ENCODE peak calls at places on chromosomes 16 and 17, in nine cellular contexts. One of them, this sample, is unnamed. For H3K4me1 and H3K27me3, the result is how much of the 10 kb centered on the place peaks cover.

GRCh38 chr16:69048328-69049120 is 56.9 kb upstream of the HAS3 start:
- DNase-seq in transverse colon: no peak
- DNase-seq in tibial nerve: no peak
- DNase-seq in iPS DF 6.9: no peak
- DNase-seq in Peyer's patch: no peak
- DNase-seq in GM23338: no peak
- DNase-seq in BE2C: no peak
- DNase-seq in right cardiac atrium: no peak
- DNase-seq in adrenal gland: no peak
- DNase-seq in this sample: no peak

GRCh38 chr17:12406623-12407228 is 259.0 kb upstream of the MYOCD start:
- DNase-seq in adrenal gland: no peak
- DNase-seq in tibial nerve: no peak
- DNase-seq in right cardiac atrium: no peak
- DNase-seq in transverse colon: no peak
- DNase-seq in Peyer's patch: no peak
- DNase-seq in GM23338: no peak
- DNase-seq in BE2C: no peak
- DNase-seq in iPS DF 6.9: no peak
- DNase-seq in this sample: no peak

GRCh38 chr16:88369447-88370008 is 13.2 kb upstream of the ZNF469 start:
- DNase-seq in BE2C: no peak
- DNase-seq in tibial nerve: no peak
- DNase-seq in iPS DF 6.9: no peak
- DNase-seq in transverse colon: no peak
- DNase-seq in GM23338: no peak
- DNase-seq in right cardiac atrium: peak
- DNase-seq in Peyer's patch: no peak
- DNase-seq in adrenal gland: no peak
- DNase-seq in this sample: no peak

GRCh38 chr17:40646791-40647548 is 648 bp downstream of the SMARCE1 start:
- DNase-seq in iPS DF 6.9: no peak
- DNase-seq in tibial nerve: no peak
- DNase-seq in Peyer's patch: no peak
- DNase-seq in GM23338: peak
- DNase-seq in BE2C: peak
- DNase-seq in transverse colon: no peak
- DNase-seq in adrenal gland: no peak
- DNase-seq in right cardiac atrium: no peak
- DNase-seq in this sample: no peak

GRCh38 chr17:259341-259976 is 78.0 kb upstream of the DOC2B start:
- DNase-seq in iPS DF 6.9: no peak
- DNase-seq in transverse colon: no peak
- DNase-seq in adrenal gland: peak
- DNase-seq in Peyer's patch: no peak
- DNase-seq in tibial nerve: no peak
- DNase-seq in right cardiac atrium: no peak
- DNase-seq in GM23338: peak
- DNase-seq in BE2C: no peak
- DNase-seq in this sample: no peak

GRCh38 chr17:36151891-36152638 is 24.4 kb downstream of the TBC1D3B start:
- DNase-seq in tibial nerve: peak
- DNase-seq in BE2C: no peak
- DNase-seq in Peyer's patch: no peak
- DNase-seq in right cardiac atrium: no peak
- DNase-seq in iPS DF 6.9: no peak
- DNase-seq in adrenal gland: no peak
- DNase-seq in GM23338: no peak
- DNase-seq in transverse colon: no peak
- DNase-seq in this sample: no peak

GRCh38 chr17:37450090-37450489 is 39.6 kb upstream of the DUSP14 start:
- DNase-seq in Peyer's patch: no peak
- DNase-seq in adrenal gland: no peak
- DNase-seq in BE2C: no peak
- DNase-seq in iPS DF 6.9: no peak
- DNase-seq in transverse colon: no peak
- DNase-seq in right cardiac atrium: no peak
- DNase-seq in GM23338: no peak
- DNase-seq in tibial nerve: no peak
- DNase-seq in this sample: no peak

GRCh38 chr16:31129568-31130335 is 5.8 kb downstream of the PRSS8 start:
- DNase-seq in transverse colon: peak
- DNase-seq in tibial nerve: no peak
- DNase-seq in BE2C: no peak
- DNase-seq in Peyer's patch: no peak
- DNase-seq in iPS DF 6.9: no peak
- DNase-seq in GM23338: no peak
- DNase-seq in adrenal gland: no peak
- DNase-seq in right cardiac atrium: peak
- DNase-seq in this sample: no peak

GRCh38 chr17:76997981-76998531 is 129.9 kb downstream of the MGAT5B start:
- DNase-seq in tibial nerve: no peak
- DNase-seq in Peyer's patch: peak
- DNase-seq in transverse colon: peak
- DNase-seq in iPS DF 6.9: no peak
- DNase-seq in GM23338: no peak
- DNase-seq in right cardiac atrium: no peak
- DNase-seq in adrenal gland: no peak
- DNase-seq in BE2C: no peak
- DNase-seq in this sample: peak

GRCh38 chr17:10463402-10463801 is 6.0 kb downstream of the MYH4 start:
- DNase-seq in right cardiac atrium: no peak
- DNase-seq in tibial nerve: no peak
- DNase-seq in transverse colon: no peak
- DNase-seq in BE2C: no peak
- DNase-seq in GM23338: peak
- DNase-seq in adrenal gland: no peak
- DNase-seq in iPS DF 6.9: no peak
- DNase-seq in Peyer's patch: no peak
- DNase-seq in this sample: no peak

GRCh38 chr17:9878791-9879525 is 26.1 kb downstream of the RCVRN start:
- DNase-seq in right cardiac atrium: no peak
- DNase-seq in tibial nerve: no peak
- DNase-seq in GM23338: no peak
- DNase-seq in iPS DF 6.9: no peak
- DNase-seq in Peyer's patch: no peak
- DNase-seq in BE2C: no peak
- DNase-seq in adrenal gland: no peak
- DNase-seq in transverse colon: no peak
- DNase-seq in this sample: no peak

GRCh38 chr16:75837264-75837663 is 111.0 kb upstream of the CPHXL start:
- DNase-seq in tibial nerve: no peak
- DNase-seq in iPS DF 6.9: no peak
- DNase-seq in transverse colon: no peak
- DNase-seq in adrenal gland: no peak
- DNase-seq in right cardiac atrium: no peak
- DNase-seq in BE2C: no peak
- DNase-seq in Peyer's patch: no peak
- DNase-seq in GM23338: no peak
- DNase-seq in this sample: no peak

GRCh38 chr16:20911361-20911760 is 10.8 kb downstream of the LYRM1 start:
- DNase-seq in tibial nerve: no peak
- DNase-seq in transverse colon: no peak
- DNase-seq in BE2C: no peak
- DNase-seq in adrenal gland: peak
- DNase-seq in iPS DF 6.9: no peak
- DNase-seq in GM23338: no peak
- DNase-seq in right cardiac atrium: no peak
- DNase-seq in Peyer's patch: no peak
- DNase-seq in this sample: no peak

GRCh38 chr17:41918392-41919164 is at the start of gene ACLY:
- DNase-seq in Peyer's patch: peak
- DNase-seq in tibial nerve: peak
- DNase-seq in BE2C: peak
- DNase-seq in iPS DF 6.9: peak
- DNase-seq in transverse colon: peak
- DNase-seq in adrenal gland: peak
- DNase-seq in right cardiac atrium: peak
- DNase-seq in GM23338: peak
- DNase-seq in this sample: peak

GRCh38 chr16:84885024-84885910 is 65.5 kb downstream of the CRISPLD2 start:
- DNase-seq in GM23338: peak
- DNase-seq in right cardiac atrium: peak
- DNase-seq in Peyer's patch: no peak
- DNase-seq in BE2C: no peak
- DNase-seq in transverse colon: no peak
- DNase-seq in iPS DF 6.9: no peak
- DNase-seq in tibial nerve: peak
- DNase-seq in adrenal gland: no peak
- DNase-seq in this sample: no peak

GRCh38 chr16:73142069-73142880 is 94.3 kb upstream of the ZFHX3 start:
- DNase-seq in BE2C: no peak
- DNase-seq in tibial nerve: no peak
- DNase-seq in iPS DF 6.9: no peak
- DNase-seq in GM23338: no peak
- DNase-seq in right cardiac atrium: no peak
- DNase-seq in adrenal gland: peak
- DNase-seq in Peyer's patch: no peak
- DNase-seq in transverse colon: peak
- DNase-seq in this sample: no peak

GRCh38 chr16:56263711-56264608 is 72.7 kb downstream of the GNAO1 start:
- DNase-seq in tibial nerve: no peak
- DNase-seq in Peyer's patch: no peak
- DNase-seq in right cardiac atrium: peak
- DNase-seq in iPS DF 6.9: no peak
- DNase-seq in GM23338: no peak
- DNase-seq in BE2C: peak
- DNase-seq in adrenal gland: no peak
- DNase-seq in transverse colon: no peak
- DNase-seq in this sample: no peak

DNA sequence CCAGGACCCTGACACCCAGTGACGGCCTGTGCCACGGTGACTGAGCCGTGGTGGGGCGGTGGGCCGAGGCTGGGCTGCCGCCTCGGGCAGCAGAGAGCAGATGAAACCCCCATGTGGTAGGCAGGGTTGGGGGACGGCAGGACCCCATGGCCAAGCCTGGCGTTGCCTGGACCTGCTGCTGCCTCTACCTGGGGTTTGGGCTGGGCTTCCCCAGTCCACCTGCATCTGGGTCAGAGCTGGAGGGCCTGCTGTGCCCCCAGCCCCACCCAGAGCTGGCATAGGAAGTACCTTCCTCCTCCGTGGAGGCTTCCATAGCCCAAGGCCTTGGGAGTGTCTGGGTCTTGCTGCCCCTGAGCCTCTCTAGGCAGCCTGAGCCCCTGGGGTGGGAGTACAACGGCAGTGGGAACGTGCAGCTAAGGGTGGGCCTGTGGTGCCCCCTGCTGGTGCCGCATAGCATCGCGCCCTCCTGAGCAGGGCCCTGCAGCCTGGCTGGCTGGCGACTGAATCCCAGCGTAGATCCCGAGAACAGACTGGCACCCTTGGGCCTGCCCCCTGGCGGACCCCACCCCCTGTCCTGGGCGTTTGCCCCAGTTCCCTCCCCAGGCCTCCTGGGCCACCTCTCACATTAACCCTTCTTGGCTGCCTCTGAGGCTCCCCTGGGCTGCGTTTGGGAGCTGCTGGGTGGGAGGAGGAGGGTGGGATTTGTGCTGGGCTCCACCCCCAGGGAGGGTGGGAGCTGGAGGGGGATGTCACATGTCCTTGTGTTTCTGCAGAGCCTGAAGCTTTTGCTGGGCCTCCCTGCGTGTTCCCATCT is 12.6 kb upstream of the ATP6V0C start:
- DNase-seq in tibial nerve: peak
- DNase-seq in Peyer's patch: peak
- DNase-seq in adrenal gland: peak
- DNase-seq in BE2C: peak
- DNase-seq in right cardiac atrium: peak
- DNase-seq in transverse colon: peak
- DNase-seq in iPS DF 6.9: peak
- DNase-seq in GM23338: peak
- DNase-seq in this sample: peak
- H3K4me1 ChIP-seq in tibial nerve: under half
- H3K4me1 ChIP-seq in Peyer's patch: under half
- H3K4me1 ChIP-seq in adrenal gland: under half
- H3K4me1 ChIP-seq in BE2C: under half
- H3K4me1 ChIP-seq in right cardiac atrium: under half
- H3K4me1 ChIP-seq in transverse colon: under half
- H3K4me1 ChIP-seq in iPS DF 6.9: under half
- H3K4me1 ChIP-seq in GM23338: under half
- H3K4me1 ChIP-seq in this sample: under half

DNA sequence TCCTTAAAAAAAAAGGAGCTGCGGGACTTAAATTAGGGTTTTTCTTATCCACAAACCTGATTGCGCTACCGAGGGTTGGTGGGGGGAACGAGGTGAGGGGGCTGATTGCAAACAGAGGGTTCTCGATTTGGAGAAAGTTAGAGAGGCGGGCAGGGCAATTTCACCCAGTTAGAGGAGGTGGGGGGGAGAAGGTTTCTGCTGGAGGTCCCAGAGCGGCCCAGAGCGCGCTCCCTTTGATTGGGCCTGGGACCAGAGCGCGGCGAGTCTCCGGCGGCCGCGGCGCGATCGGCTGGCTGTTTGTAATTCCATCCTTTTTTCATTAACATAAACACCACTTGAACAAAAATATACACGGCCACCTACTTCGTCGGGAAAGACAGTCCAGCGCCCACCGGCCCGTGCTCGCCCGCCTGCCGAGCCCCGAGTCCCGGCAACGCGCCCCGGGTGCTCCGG is 13.4 kb upstream of the FOXF1 start:
- DNase-seq in iPS DF 6.9: no peak
- DNase-seq in BE2C: no peak
- DNase-seq in transverse colon: no peak
- DNase-seq in Peyer's patch: no peak
- DNase-seq in adrenal gland: no peak
- DNase-seq in right cardiac atrium: no peak
- DNase-seq in GM23338: peak
- DNase-seq in tibial nerve: no peak
- DNase-seq in this sample: no peak
- H3K27me3 ChIP-seq in iPS DF 6.9: half or more
- H3K27me3 ChIP-seq in BE2C: half or more
- H3K27me3 ChIP-seq in transverse colon: half or more
- H3K27me3 ChIP-seq in Peyer's patch: under half
- H3K27me3 ChIP-seq in adrenal gland: half or more
- H3K27me3 ChIP-seq in right cardiac atrium: under half
- H3K27me3 ChIP-seq in GM23338: half or more
- H3K27me3 ChIP-seq in tibial nerve: under half
- H3K27me3 ChIP-seq in this sample: under half

GRCh38 chr16:77273-77806 is 685 bp upstream of the MPG start:
- DNase-seq in BE2C: peak
- DNase-seq in right cardiac atrium: peak
- DNase-seq in adrenal gland: no peak
- DNase-seq in transverse colon: peak
- DNase-seq in iPS DF 6.9: no peak
- DNase-seq in tibial nerve: no peak
- DNase-seq in GM23338: peak
- DNase-seq in Peyer's patch: peak
- DNase-seq in this sample: no peak
- H3K4me1 ChIP-seq in BE2C: under half
- H3K4me1 ChIP-seq in right cardiac atrium: under half
- H3K4me1 ChIP-seq in adrenal gland: under half
- H3K4me1 ChIP-seq in transverse colon: under half
- H3K4me1 ChIP-seq in iPS DF 6.9: under half
- H3K4me1 ChIP-seq in tibial nerve: half or more
- H3K4me1 ChIP-seq in GM23338: under half
- H3K4me1 ChIP-seq in Peyer's patch: under half
- H3K4me1 ChIP-seq in this sample: under half

DNA sequence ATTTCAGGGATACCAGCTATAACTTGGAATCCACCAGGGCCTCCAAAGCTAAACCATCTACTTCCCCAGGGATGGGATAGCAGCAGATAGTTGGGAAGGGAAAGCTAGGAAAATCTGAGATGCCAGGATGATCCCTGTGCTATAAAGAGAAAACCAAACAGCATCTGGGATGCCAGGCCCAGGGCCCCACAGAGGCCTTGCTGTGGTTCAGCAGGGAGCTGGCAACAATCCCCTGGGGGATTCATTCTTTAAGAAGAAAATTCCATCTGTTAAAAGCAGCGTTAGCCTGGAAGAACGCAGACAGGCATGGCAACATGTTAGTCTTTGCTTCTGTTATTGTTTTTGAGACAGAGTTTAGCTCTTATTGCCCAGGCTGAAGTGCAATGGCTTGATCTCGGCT is 16.6 kb downstream of the MYO18A start:
- DNase-seq in Peyer's patch: no peak
- DNase-seq in GM23338: no peak
- DNase-seq in iPS DF 6.9: no peak
- DNase-seq in right cardiac atrium: no peak
- DNase-seq in tibial nerve: no peak
- DNase-seq in BE2C: no peak
- DNase-seq in adrenal gland: no peak
- DNase-seq in transverse colon: no peak
- DNase-seq in this sample: no peak
- H3K27me3 ChIP-seq in Peyer's patch: under half
- H3K27me3 ChIP-seq in GM23338: under half
- H3K27me3 ChIP-seq in iPS DF 6.9: under half
- H3K27me3 ChIP-seq in right cardiac atrium: under half
- H3K27me3 ChIP-seq in tibial nerve: under half
- H3K27me3 ChIP-seq in BE2C: under half
- H3K27me3 ChIP-seq in adrenal gland: under half
- H3K27me3 ChIP-seq in transverse colon: under half
- H3K27me3 ChIP-seq in this sample: under half

This sample was measured in CD8-positive, alpha-beta T cell.